ENCODE peak calls at places on chromosomes 7 and 10, in four cellular contexts. E is suprapubic skin, S is progenitor cell of endocrine pancreas, N is fibroblast of lung. Z is an unnamed sample.

GRCh38 chr7:106394526-106394925 is 109.7 kb upstream of the NAMPT start:
- DNase-seq in E (no peak), S (no peak), N (no peak), Z (no peak)

GRCh38 chr7:17304926-17305325 is 6.5 kb downstream of the AHR start:
- DNase-seq in E (no peak), S (no peak), N (peak), Z (no peak)

GRCh38 chr10:31426425-31426824 is 107.4 kb downstream of the ZEB1 start:
- DNase-seq in E (no peak), S (no peak), N (peak), Z (no peak)

GRCh38 chr10:97129666-97130065 is 56.1 kb downstream of the SLIT1 start:
- DNase-seq in E (no peak), S (no peak), N (peak), Z (no peak)

GRCh38 chr10:73537288-73537687 is 41.5 kb upstream of the PPP3CB start:
- DNase-seq in E (no peak), S (no peak), N (peak), Z (no peak)

GRCh38 chr10:18179901-18180300 is 39.7 kb downstream of the CACNB2 start:
- DNase-seq in E (no peak), S (no peak), N (peak), Z (no peak)

GRCh38 chr10:31739146-31739545 is 189.5 kb downstream of the ARHGAP12 start:
- DNase-seq in E (no peak), S (no peak), N (no peak), Z (no peak)

GRCh38 chr10:111875760-111876159 is 307.8 kb downstream of the GPAM start:
- DNase-seq in E (no peak), S (no peak), N (peak), Z (no peak)

GRCh38 chr10:107971411-107971810 is 806.9 kb upstream of the SORCS1 start:
- DNase-seq in E (no peak), S (no peak), N (peak), Z (no peak)

GRCh38 chr10:23981520-23982309 is 227.2 kb upstream of the KIAA1217 start:
- DNase-seq in E (no peak), S (no peak), N (no peak), Z (no peak)

GRCh38 chr7:516606-517456 is 2.8 kb downstream of the PDGFA start:
- DNase-seq in E (no peak), S (no peak), N (peak), Z (no peak)
- TF ChIP-seq CTCF in E (no peak), S (no peak), N (no peak), Z (no peak)

GRCh38 chr7:41046778-41047177 is 656.1 kb downstream of the INHBA start:
- DNase-seq in E (no peak), S (no peak), N (no peak), Z (no peak)

GRCh38 chr7:41047789-41048191 is 655.1 kb downstream of the INHBA start:
- DNase-seq in E (no peak), S (no peak), N (peak), Z (no peak)

GRCh38 chr7:41046221-41046761 is 656.6 kb downstream of the INHBA start:
- DNase-seq in E (no peak), S (no peak), N (peak), Z (no peak)

GRCh38 chr7:41047192-41047591 is 655.7 kb downstream of the INHBA start:
- DNase-seq in E (no peak), S (no peak), N (no peak), Z (no peak)

GRCh38 chr7:41045556-41046123 is 657.2 kb downstream of the INHBA start:
- DNase-seq in E (no peak), S (no peak), N (no peak), Z (no peak)
- TF ChIP-seq CTCF in E (peak), S (peak), N (no peak), Z (no peak)

GRCh38 chr10:45419673-45420020 is 45.6 kb downstream of the ALOX5 start:
- DNase-seq in E (no peak), S (no peak), N (no peak), Z (no peak)

GRCh38 chr10:45418417-45418858 is 44.4 kb downstream of the ALOX5 start:
- DNase-seq in E (no peak), S (no peak), N (no peak), Z (no peak)

GRCh38 chr10:45417746-45418145 is 43.7 kb downstream of the ALOX5 start:
- DNase-seq in E (no peak), S (no peak), N (no peak), Z (no peak)

GRCh38 chr10:45420453-45421192 is 46.6 kb downstream of the ALOX5 start:
- DNase-seq in E (no peak), S (no peak), N (peak), Z (peak)

DNA sequence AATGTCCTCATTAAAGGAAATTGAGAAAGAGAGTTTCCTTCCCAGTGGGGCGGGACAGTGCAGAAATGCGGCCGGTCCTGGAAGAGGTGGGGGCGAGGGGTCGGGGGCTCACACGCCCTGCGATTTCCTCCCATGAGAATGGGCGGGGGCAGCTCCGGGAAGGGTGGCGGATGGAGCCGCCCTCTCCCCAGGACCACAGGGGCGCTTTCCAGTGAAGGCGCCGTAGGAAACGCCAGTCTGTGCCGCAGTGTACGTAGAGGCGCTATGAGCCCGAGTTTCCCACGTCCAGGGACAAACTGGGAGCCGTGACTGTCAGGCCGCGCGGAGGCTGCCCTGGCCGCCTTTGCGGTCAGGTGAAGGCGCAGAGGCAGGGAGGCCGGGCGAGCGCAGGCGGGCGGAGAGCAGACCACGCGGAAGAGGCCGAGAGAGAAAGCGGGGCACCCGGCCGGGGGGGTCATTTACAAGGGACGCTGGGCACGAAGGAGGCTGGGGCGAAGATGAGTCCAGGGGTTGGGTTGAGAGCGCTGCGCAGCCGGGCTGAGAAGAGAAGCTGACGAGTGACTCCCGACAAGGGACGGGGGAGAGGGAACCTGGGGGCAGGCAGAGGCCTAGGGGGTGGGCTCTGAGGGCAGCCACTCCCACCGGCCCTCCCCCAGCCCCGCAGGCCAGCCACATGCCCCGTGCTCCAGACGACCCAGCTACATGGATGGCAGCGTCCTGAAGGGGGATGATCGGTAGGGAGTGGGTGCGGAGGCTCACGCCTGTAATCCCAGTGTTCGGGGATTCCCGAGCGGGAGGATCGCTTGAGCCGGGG is 45.0 kb downstream of the ALOX5 start:
- DNase-seq in E (no peak), S (peak), N (peak), Z (peak)
- TF ChIP-seq CTCF in E (no peak), S (no peak), N (no peak), Z (no peak)

GRCh38 chr10:22253578-22253882 is 35.7 kb upstream of the EBLN1 start:
- DNase-seq in E (no peak), S (no peak), N (no peak), Z (no peak)

GRCh38 chr10:22250897-22251605 is 33.2 kb upstream of the EBLN1 start:
- DNase-seq in E (no peak), S (no peak), N (peak), Z (no peak)

GRCh38 chr10:22251751-22252285 is 34.0 kb upstream of the EBLN1 start:
- DNase-seq in E (no peak), S (peak), N (peak), Z (peak)

GRCh38 chr10:22252801-22253577 is 35.2 kb upstream of the EBLN1 start:
- DNase-seq in E (no peak), S (peak), N (peak), Z (peak)

DNA sequence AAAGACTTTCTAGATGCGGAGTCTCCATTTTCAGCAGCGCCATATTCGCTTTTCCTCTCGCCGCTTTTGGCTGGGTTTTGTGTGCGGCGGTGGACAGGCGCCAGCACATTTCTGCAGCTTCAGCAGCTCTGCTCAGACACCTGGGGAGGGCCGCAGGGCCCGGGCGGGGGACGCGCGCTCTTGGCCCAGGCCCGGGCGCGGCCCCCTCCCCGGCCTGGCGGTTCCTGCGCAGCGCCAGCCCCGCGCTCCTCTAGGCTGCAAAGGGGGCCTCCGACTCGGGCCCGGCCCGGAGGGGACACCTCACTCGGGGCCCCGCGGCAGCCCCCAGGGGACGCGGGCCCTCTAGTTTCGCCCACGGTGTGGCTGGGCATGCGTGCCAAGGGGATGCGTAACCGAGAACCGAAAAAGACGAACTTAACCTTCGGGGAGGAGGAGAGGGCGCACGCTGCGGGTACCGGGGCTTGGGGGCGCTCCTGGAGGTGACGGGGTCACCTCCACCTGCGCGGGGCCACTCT is 34.5 kb upstream of the EBLN1 start:
- DNase-seq in E (no peak), S (peak), N (peak), Z (peak)
- TF ChIP-seq CTCF in E (no peak), S (no peak), N (no peak), Z (no peak)

DNA sequence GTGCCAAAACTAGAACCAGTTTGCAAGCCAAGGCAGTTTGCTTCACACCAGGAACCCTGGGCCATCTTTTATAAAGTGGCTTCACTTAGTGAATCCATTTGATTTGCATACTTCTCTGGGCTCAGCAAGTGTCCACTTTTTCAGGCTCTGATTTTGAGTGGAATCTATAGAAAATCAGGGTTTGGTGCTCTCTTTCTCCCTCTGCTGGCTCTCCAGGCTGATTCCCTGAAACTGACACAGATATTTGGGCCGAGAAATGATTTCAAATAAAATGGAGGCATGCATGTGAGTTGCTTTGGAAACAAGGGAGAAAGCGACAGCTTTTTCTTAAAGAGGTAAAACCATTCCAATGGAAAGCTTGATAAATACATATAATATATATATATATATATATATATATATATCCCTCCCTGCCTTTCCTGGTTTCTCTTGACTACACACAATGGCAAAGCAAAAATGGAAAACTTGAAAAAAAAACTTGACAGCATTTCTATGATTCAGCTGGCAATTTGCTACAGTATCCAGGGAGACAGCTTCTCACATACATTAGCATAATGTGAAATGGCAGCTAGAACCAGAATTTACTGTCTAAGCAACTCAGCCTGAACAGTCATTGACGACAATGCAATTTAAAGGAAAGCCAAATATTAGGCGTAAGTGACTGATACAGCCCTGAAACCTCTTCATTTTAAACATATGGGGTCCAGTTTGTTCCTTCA is 188.4 kb downstream of the TMEM178B start:
- DNase-seq in E (no peak), S (no peak), N (no peak), Z (no peak)
- TF ChIP-seq CTCF in E (no peak), S (peak), N (peak), Z (no peak)

DNA sequence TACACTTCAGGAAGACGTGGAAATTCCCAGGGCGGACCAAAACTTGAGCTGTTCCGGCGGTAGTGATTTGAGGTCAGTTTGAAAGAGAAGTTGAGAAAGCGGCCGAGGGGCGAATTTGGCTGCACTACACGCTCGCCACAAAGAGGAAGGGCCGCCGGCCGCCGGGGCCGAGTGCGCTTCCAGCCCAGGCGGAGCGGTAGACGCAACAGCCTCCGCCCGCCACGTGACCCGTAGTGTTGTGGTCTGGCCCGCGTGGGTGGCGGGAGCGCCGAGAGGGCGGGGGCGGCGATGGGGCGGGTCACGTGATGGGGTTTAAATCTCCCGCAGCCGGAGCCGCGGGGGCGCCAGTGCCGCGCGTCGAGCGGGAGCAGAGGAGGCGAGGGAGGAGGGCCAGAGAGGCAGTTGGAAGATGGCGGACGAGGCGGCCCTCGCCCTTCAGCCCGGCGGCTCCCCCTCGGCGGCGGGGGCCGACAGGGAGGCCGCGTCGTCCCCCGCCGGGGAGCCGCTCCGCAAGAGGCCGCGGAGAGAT is at the start of gene SIRT1:
- DNase-seq in E (peak), S (peak), N (peak), Z (peak)
- TF ChIP-seq CTCF in E (no peak), S (no peak), N (no peak), Z (no peak)

DNA sequence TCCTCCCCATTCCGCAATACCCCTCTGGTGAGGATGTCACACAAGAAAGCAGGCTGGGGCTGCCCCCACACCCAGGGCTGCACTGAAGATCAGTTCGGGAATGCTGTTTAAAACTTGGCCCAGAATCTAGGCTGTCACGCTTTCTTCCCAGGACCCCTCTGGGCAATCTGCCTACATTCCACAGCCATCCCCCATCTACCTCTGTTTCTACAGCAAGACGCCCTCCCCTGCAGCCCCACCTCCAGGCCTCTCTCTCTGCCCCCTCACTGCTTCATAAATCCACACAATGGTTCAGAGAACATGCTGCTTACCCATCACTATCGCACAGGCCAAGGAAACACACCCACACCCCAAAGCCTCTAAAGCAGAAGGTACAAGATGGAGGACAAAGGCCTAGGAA is 36.0 kb downstream of the XPNPEP1 start:
- DNase-seq in E (no peak), S (no peak), N (peak), Z (no peak)
- TF ChIP-seq CTCF in E (no peak), S (no peak), N (no peak), Z (no peak)

GRCh38 chr10:14186245-14186644 is 144.5 kb downstream of the FRMD4A start:
- DNase-seq in E (no peak), S (no peak), N (peak), Z (no peak)
- TF ChIP-seq CTCF in E (peak), S (peak), N (no peak), Z (no peak)